ENCODE peak calls at places on chromosome 18, in five cellular contexts. One of them, this sample, is unnamed.
A peak's percentile ranks its signal among the peaks of the same experiment; 100 is the strongest.

GRCh38 chr18:34595673-34596072 is 114.4 kb upstream of the DTNA start:
- DNase-seq in spleen: no peak
- DNase-seq in SK-N-SH: no peak
- DNase-seq in heart left ventricle: no peak
- DNase-seq in OCI-LY7: no peak
- DNase-seq in this sample: no peak

GRCh38 chr18:21703241-21703820 is 1.2 kb downstream of the ABHD3 start:
- DNase-seq in OCI-LY7: peak; percentile 87
- DNase-seq in spleen: no peak
- DNase-seq in heart left ventricle: no peak
- DNase-seq in SK-N-SH: peak; percentile 34
- DNase-seq in this sample: no peak

GRCh38 chr18:10404148-10404547 is 50.3 kb upstream of the APCDD1 start:
- DNase-seq in OCI-LY7: no peak
- DNase-seq in heart left ventricle: no peak
- DNase-seq in spleen: no peak
- DNase-seq in SK-N-SH: no peak
- DNase-seq in this sample: no peak

GRCh38 chr18:76952747-76953146 is 130.4 kb downstream of the ZNF236 start:
- DNase-seq in spleen: no peak
- DNase-seq in OCI-LY7: no peak
- DNase-seq in heart left ventricle: no peak
- DNase-seq in SK-N-SH: no peak
- DNase-seq in this sample: no peak

GRCh38 chr18:63515279-63515678 is 26.9 kb upstream of the SERPINB12 start:
- DNase-seq in SK-N-SH: no peak
- DNase-seq in OCI-LY7: no peak
- DNase-seq in heart left ventricle: no peak
- DNase-seq in spleen: no peak
- DNase-seq in this sample: no peak

GRCh38 chr18:43312891-43313290 is 35.6 kb upstream of the SYT4 start:
- DNase-seq in OCI-LY7: no peak
- DNase-seq in SK-N-SH: no peak
- DNase-seq in heart left ventricle: no peak
- DNase-seq in spleen: no peak
- DNase-seq in this sample: no peak

GRCh38 chr18:21105936-21106335 is 5.7 kb downstream of the ROCK1 start:
- DNase-seq in SK-N-SH: no peak
- DNase-seq in spleen: no peak
- DNase-seq in OCI-LY7: no peak
- DNase-seq in heart left ventricle: no peak
- DNase-seq in this sample: no peak

GRCh38 chr18:69484699-69485396 is 84.2 kb downstream of the DOK6 start:
- DNase-seq in SK-N-SH: no peak
- DNase-seq in OCI-LY7: no peak
- DNase-seq in heart left ventricle: no peak
- DNase-seq in spleen: no peak
- DNase-seq in this sample: no peak

GRCh38 chr18:2515908-2516625 is 55.2 kb downstream of the METTL4 start:
- DNase-seq in SK-N-SH: no peak
- DNase-seq in OCI-LY7: peak; percentile 65
- DNase-seq in spleen: no peak
- DNase-seq in heart left ventricle: no peak
- DNase-seq in this sample: no peak

GRCh38 chr18:68484241-68484640 is 230.7 kb downstream of the TMX3 start:
- DNase-seq in spleen: no peak
- DNase-seq in OCI-LY7: no peak
- DNase-seq in heart left ventricle: no peak
- DNase-seq in SK-N-SH: no peak
- DNase-seq in this sample: no peak

GRCh38 chr18:67938691-67939090 is 422.2 kb upstream of the DSEL start:
- DNase-seq in OCI-LY7: no peak
- DNase-seq in SK-N-SH: no peak
- DNase-seq in heart left ventricle: no peak
- DNase-seq in spleen: no peak
- DNase-seq in this sample: no peak

GRCh38 chr18:5895300-5895885 is at the start of gene TMEM200C:
- DNase-seq in heart left ventricle: peak; percentile 59
- DNase-seq in spleen: no peak
- DNase-seq in OCI-LY7: no peak
- DNase-seq in SK-N-SH: peak; percentile 86
- DNase-seq in this sample: no peak
- H3K4me3 ChIP-seq in heart left ventricle: peak within 1 kb of the TSS; percentile 66
- H3K4me3 ChIP-seq in spleen: peak within 1 kb of the TSS; percentile 40
- H3K4me3 ChIP-seq in OCI-LY7: no peak within 1 kb of the TSS
- H3K4me3 ChIP-seq in SK-N-SH: peak within 1 kb of the TSS; percentile 39
- H3K4me3 ChIP-seq in this sample: peak within 1 kb of the TSS; percentile 70

GRCh38 chr18:55529581-55529980 is 58.4 kb downstream of the TCF4 start:
- DNase-seq in SK-N-SH: no peak
- DNase-seq in spleen: no peak
- DNase-seq in heart left ventricle: no peak
- DNase-seq in OCI-LY7: no peak
- DNase-seq in this sample: no peak
- TF ChIP-seq CTCF in SK-N-SH: no peak
- TF ChIP-seq CTCF in spleen: no peak
- TF ChIP-seq CTCF in heart left ventricle: no peak
- TF ChIP-seq CTCF in OCI-LY7: no peak
- TF ChIP-seq CTCF in this sample: no peak

DNA sequence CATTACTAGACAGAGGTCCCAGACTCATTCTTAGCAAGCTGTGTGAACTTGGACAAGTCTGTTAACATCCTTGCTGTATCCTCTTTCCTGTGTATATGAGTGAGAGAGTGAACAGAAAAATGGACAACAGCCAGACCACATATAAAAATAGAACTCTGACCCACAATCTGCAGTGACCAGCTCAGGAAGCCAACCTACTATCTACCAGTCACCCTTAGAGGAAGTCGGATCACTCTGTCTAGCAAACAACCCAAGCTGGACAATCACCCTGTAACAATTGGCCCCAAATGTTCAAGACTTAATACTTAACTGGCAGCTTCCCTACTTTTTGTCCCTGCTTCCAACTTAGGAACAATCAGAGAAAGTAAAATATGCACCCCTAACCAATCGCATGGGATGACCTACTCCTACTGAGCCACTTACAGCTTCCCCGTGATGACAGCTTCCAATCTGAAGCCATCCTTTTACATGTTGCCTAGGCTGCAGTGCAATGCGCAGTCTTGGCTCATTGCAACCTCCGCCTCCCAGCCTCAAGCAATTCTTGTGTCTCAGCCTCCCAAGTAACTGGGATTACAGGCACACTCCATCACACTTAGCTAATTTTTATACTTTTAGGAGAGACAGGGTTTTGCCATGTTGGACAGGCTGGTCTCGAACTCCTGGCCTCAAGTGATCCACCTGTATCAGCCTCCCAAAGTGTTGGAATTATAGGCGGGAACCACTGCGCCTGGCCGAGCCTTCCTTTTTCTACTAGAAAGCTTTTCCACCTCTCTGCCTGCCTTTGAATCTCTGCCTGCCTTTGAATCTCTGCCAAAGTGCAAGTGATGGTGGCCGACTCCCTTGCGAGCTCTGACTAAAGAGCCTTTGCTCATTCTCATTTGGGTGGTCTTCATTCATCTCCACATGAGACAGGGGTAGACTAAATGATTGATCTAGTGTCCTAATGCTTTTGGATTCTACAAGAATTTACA is 158.3 kb upstream of the NDUFV2 start:
- DNase-seq in SK-N-SH: no peak
- DNase-seq in OCI-LY7: no peak
- DNase-seq in heart left ventricle: no peak
- DNase-seq in spleen: no peak
- DNase-seq in this sample: no peak
- H3K27ac ChIP-seq in SK-N-SH: no peak overlapping the region
- H3K27ac ChIP-seq in OCI-LY7: peak overlapping the region; percentile 90
- H3K27ac ChIP-seq in heart left ventricle: no peak overlapping the region
- H3K27ac ChIP-seq in spleen: no peak overlapping the region
- H3K27ac ChIP-seq in this sample: no peak overlapping the region

DNA sequence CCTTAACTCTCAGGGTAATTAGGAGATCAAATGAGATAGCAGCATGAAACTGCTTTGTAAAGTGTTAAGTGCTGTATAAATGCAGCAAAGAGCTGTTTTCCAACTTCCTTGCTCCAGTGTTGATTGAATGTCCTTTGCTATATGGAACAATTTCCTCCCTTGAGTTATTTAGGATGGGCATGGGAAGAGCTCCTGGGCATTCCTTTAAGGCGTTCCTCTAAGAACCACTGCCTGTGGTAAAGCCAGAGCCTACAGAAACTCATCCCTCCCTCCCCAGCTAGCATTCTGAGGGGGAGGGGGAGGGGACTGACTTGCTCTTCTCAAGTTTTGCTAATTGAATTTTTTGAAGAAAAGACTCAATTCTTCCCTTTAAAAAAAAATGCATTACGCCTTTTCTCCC is 1.4 kb downstream of the AKAIN1 start:
- DNase-seq in spleen: no peak
- DNase-seq in OCI-LY7: no peak
- DNase-seq in SK-N-SH: no peak
- DNase-seq in heart left ventricle: no peak
- DNase-seq in this sample: no peak
- H3K4me3 ChIP-seq in spleen: no peak overlapping the region
- H3K4me3 ChIP-seq in OCI-LY7: no peak overlapping the region
- H3K4me3 ChIP-seq in SK-N-SH: no peak overlapping the region
- H3K4me3 ChIP-seq in heart left ventricle: no peak overlapping the region
- H3K4me3 ChIP-seq in this sample: no peak overlapping the region

GRCh38 chr18:28439870-28440269 is 262.9 kb upstream of the CDH2 start:
- DNase-seq in OCI-LY7: no peak
- DNase-seq in SK-N-SH: no peak
- DNase-seq in heart left ventricle: no peak
- DNase-seq in spleen: no peak
- DNase-seq in this sample: no peak
- TF ChIP-seq CTCF in OCI-LY7: no peak
- TF ChIP-seq CTCF in SK-N-SH: peak; percentile 44
- TF ChIP-seq CTCF in heart left ventricle: no peak
- TF ChIP-seq CTCF in spleen: no peak
- TF ChIP-seq CTCF in this sample: no peak

GRCh38 chr18:58730618-58731017 is 59.4 kb downstream of the MALT1 start:
- DNase-seq in spleen: no peak
- DNase-seq in heart left ventricle: no peak
- DNase-seq in OCI-LY7: no peak
- DNase-seq in SK-N-SH: no peak
- DNase-seq in this sample: no peak
- H3K27ac ChIP-seq in spleen: no peak overlapping the region
- H3K27ac ChIP-seq in heart left ventricle: no peak overlapping the region
- H3K27ac ChIP-seq in OCI-LY7: no peak overlapping the region
- H3K27ac ChIP-seq in SK-N-SH: no peak overlapping the region
- H3K27ac ChIP-seq in this sample: no peak overlapping the region

DNA sequence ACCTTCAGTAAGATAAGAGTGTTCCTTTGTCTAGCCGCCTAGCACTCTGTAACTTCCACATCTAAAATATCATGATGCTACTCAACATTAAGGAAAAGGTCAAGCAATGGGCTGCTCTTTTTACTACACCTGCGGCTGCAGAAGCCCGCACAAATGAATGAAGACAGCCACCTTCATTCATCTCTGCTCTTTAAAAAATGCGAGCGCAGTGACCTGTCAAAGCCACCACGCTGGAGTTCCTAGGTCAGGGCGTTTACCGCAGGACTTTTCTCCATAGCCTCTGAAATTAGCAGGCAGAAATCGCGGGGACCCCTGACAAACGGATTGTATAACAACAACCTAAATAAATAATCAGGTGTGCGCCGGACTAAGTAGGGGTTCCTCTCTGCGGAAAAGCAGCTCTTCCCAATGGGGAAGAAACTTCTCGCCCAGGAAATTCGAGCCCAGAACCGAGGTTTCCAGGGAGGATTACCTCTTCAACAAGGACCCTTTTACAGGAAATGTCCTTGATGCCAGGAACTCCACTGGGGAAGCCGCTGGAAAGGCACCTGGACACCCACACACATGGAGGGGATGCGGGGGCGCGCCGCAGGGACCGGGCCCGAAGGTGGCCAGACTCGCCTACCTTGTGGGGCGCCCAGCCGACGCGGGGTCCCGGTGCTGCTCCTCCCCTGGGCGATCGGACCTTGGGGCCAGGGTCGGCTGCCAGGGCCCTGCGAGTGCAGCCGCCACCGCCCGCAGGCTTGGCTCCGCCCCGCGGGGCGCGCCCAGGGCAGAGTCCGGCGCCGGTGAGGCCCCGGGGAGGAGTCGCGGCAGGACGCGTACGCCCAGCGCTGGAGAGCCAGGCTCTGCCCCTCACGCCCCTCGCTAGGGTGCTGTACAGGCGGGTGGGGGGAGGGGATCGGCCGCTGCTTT is at the start of gene CCDC68:
- DNase-seq in spleen: peak; percentile 84
- DNase-seq in SK-N-SH: no peak
- DNase-seq in OCI-LY7: no peak
- DNase-seq in heart left ventricle: peak; percentile 74
- DNase-seq in this sample: no peak
- H3K4me3 ChIP-seq in spleen: peak within 1 kb of the TSS; percentile 41
- H3K4me3 ChIP-seq in SK-N-SH: no peak within 1 kb of the TSS
- H3K4me3 ChIP-seq in OCI-LY7: no peak within 1 kb of the TSS
- H3K4me3 ChIP-seq in heart left ventricle: peak within 1 kb of the TSS; percentile 74
- H3K4me3 ChIP-seq in this sample: peak within 1 kb of the TSS; percentile 75

GRCh38 chr18:38420611-38421010 is 855.0 kb upstream of the CELF4 start:
- DNase-seq in OCI-LY7: no peak
- DNase-seq in SK-N-SH: no peak
- DNase-seq in heart left ventricle: no peak
- DNase-seq in spleen: no peak
- DNase-seq in this sample: no peak
- TF ChIP-seq CTCF in OCI-LY7: no peak
- TF ChIP-seq CTCF in SK-N-SH: no peak
- TF ChIP-seq CTCF in heart left ventricle: no peak
- TF ChIP-seq CTCF in spleen: no peak
- TF ChIP-seq CTCF in this sample: no peak